ENCODE peak calls at places on chromosomes 11 and 22, in four cellular contexts. P is B cell; Y is effector memory CD8-positive, alpha-beta T cell; D is PC-9. L is an unnamed sample.

GRCh38 chr22:45207981-45208664 is 32.6 kb downstream of the KIAA0930 start:
- DNase-seq in P (no peak), Y (no peak), D (no peak), L (no peak)

GRCh38 chr11:78901831-78902230 is 327.2 kb upstream of the NARS2 start:
- DNase-seq in Y (no peak), D (no peak), P (no peak), L (no peak)

GRCh38 chr11:129375731-129376657 is at the start of gene BARX2:
- DNase-seq in P (peak), Y (no peak), D (peak), L (no peak)

GRCh38 chr22:19874307-19875060 is 19.8 kb upstream of the GNB1L start:
- DNase-seq in P (peak), Y (no peak), D (no peak), L (peak)

GRCh38 chr11:12537778-12538401 is 136.3 kb upstream of the TEAD1 start:
- DNase-seq in Y (no peak), P (no peak), D (no peak), L (peak)

GRCh38 chr22:44111562-44112155 is 69.1 kb upstream of the PARVG start:
- DNase-seq in Y (no peak), P (no peak), D (no peak), L (no peak)

GRCh38 chr22:28299329-28299728 is 380.3 kb upstream of the PITPNB start:
- DNase-seq in P (no peak), Y (no peak), D (no peak), L (no peak)

GRCh38 chr11:26851696-26852095 is 129.8 kb upstream of the SLC5A12 start:
- DNase-seq in D (no peak), P (no peak), Y (no peak), L (no peak)

GRCh38 chr11:67416416-67417335 is 1.2 kb downstream of the CARNS1 start:
- DNase-seq in P (peak), D (no peak), Y (peak), L (no peak)

GRCh38 chr22:42688914-42689275 is 31.8 kb downstream of the A4GALT start:
- DNase-seq in P (no peak), D (no peak), Y (no peak), L (no peak)

GRCh38 chr22:48238966-48239365 is 1476.5 kb downstream of the TBC1D22A start:
- DNase-seq in P (no peak), Y (no peak), D (no peak), L (no peak)

GRCh38 chr11:74926304-74927030 is 22.4 kb downstream of the XRRA1 start:
- DNase-seq in Y (no peak), D (no peak), P (no peak), L (no peak)

GRCh38 chr11:95556342-95557151 is 233.0 kb downstream of the FAM76B start:
- DNase-seq in D (no peak), P (no peak), Y (no peak), L (no peak)

GRCh38 chr11:45885274-45885920 is at the start of gene MAPK8IP1:
- DNase-seq in P (peak), Y (peak), D (no peak), L (no peak)

GRCh38 chr22:19291218-19291579 is 320 bp downstream of the CLTCL1 start:
- DNase-seq in P (peak), Y (peak), D (no peak), L (no peak)

GRCh38 chr22:27850000-27850465 is 48.5 kb upstream of the MN1 start:
- DNase-seq in D (no peak), Y (no peak), P (no peak), L (peak)

GRCh38 chr22:48535868-48536690 is 1291.6 kb downstream of the BRD1 start:
- DNase-seq in Y (no peak), D (no peak), P (no peak), L (no peak)

GRCh38 chr11:118180300-118180703 is 3.9 kb upstream of the SCN2B start:
- DNase-seq in P (no peak), Y (no peak), D (peak), L (peak)

GRCh38 chr22:48755332-48755949 is 1072.2 kb downstream of the BRD1 start:
- DNase-seq in P (no peak), Y (no peak), D (no peak), L (no peak)

GRCh38 chr11:130719516-130719915 is 196.8 kb downstream of the SNX19 start:
- DNase-seq in D (no peak), P (no peak), Y (no peak), L (no peak)

GRCh38 chr22:47408409-47408808 is 646.0 kb downstream of the TBC1D22A start:
- DNase-seq in Y (no peak), P (no peak), D (no peak), L (no peak)

GRCh38 chr11:10654211-10655150 is 39.1 kb downstream of the IRAG1 start:
- DNase-seq in Y (peak), P (peak), D (peak), L (no peak)

GRCh38 chr11:45102810-45103621 is 43.4 kb upstream of the PRDM11 start:
- DNase-seq in D (no peak), P (peak), Y (peak), L (peak)

GRCh38 chr22:17540481-17540880 is 22.8 kb upstream of the SLC25A18 start:
- DNase-seq in Y (no peak), D (no peak), P (no peak), L (no peak)

GRCh38 chr22:28899199-28899853 is 16.0 kb downstream of the ZNRF3 start:
- DNase-seq in D (no peak), P (no peak), Y (peak), L (no peak)

GRCh38 chr11:13118194-13118593 is 109.1 kb downstream of the RASSF10 start:
- DNase-seq in P (no peak), Y (no peak), D (peak), L (no peak)

GRCh38 chr11:12687740-12688139 is 13.5 kb downstream of the TEAD1 start:
- DNase-seq in P (no peak), Y (no peak), D (peak), L (no peak)

GRCh38 chr11:21707116-21707769 is 485.6 kb upstream of the ANO5 start:
- DNase-seq in Y (no peak), P (no peak), D (no peak), L (no peak)

GRCh38 chr11:68806931-68807844 is 34.5 kb downstream of the CPT1A start:
- DNase-seq in Y (no peak), P (no peak), D (no peak), L (no peak)

GRCh38 chr11:6611092-6612007 is 666 bp downstream of the TAF10 start:
- DNase-seq in P (no peak), D (no peak), Y (peak), L (no peak)

GRCh38 chr11:83194284-83195175 is 1.0 kb downstream of the ANKRD42 start:
- DNase-seq in P (peak), Y (peak), D (peak), L (peak)

GRCh38 chr22:36065775-36066544 is 37.3 kb upstream of the RBFOX2 start:
- DNase-seq in Y (peak), P (peak), D (peak), L (peak)

GRCh38 chr11:69138265-69138664 is 17.5 kb upstream of the SMIM38 start:
- DNase-seq in Y (no peak), P (no peak), D (peak), L (no peak)

GRCh38 chr11:1866226-1866625 is 13.3 kb downstream of the LSP1 start:
- DNase-seq in P (no peak), D (no peak), Y (no peak), L (no peak)